ENCODE peak calls at places on chromosomes 3 and 15, in ten cellular contexts. W, F, T, S, B, X, A, E, U and Q are unnamed samples.

GRCh38 chr3:110932515-110933095 is 139.0 kb upstream of the NECTIN3 start:
- DNase-seq in X (no peak), A (no peak), B (no peak), E (no peak), S (no peak), W (no peak), T (no peak), U (no peak), F (no peak), Q (no peak)

GRCh38 chr3:43691120-43692002 is 623 bp downstream of the ABHD5 start:
- DNase-seq in T (peak; percentile 82), E (peak; percentile 56), S (peak; percentile 63), W (no peak), F (peak; percentile 86), U (peak; percentile 61), X (no peak), A (no peak), B (peak; percentile 54), Q (peak; percentile 91)

GRCh38 chr3:67291287-67292252 is 293.5 kb downstream of the KBTBD8 start:
- DNase-seq in A (no peak), W (no peak), E (no peak), S (no peak), T (no peak), B (no peak), U (no peak), F (no peak), X (no peak), Q (no peak)

GRCh38 chr3:58492385-58492970 is 582 bp downstream of the KCTD6 start:
- DNase-seq in B (peak; percentile 41), F (no peak), U (no peak), E (peak; percentile 33), X (no peak), T (no peak), W (no peak), A (no peak), S (no peak), Q (peak; percentile 86)

GRCh38 chr15:57138260-57138895 is 219.9 kb downstream of the TCF12 start:
- DNase-seq in U (peak; percentile 17), S (no peak), E (peak; percentile 49), X (no peak), W (no peak), A (peak; percentile 66), T (no peak), F (no peak), B (peak; percentile 50), Q (no peak)

GRCh38 chr3:170517251-170517945 is 68.5 kb downstream of the SLC7A14 start:
- DNase-seq in E (no peak), B (no peak), X (no peak), S (no peak), W (no peak), T (no peak), F (no peak), U (no peak), A (peak; percentile 39), Q (no peak)

GRCh38 chr3:34998905-34999304 is 640.4 kb upstream of the ARPP21 start:
- DNase-seq in U (no peak), W (no peak), S (no peak), X (no peak), E (no peak), F (no peak), T (no peak), A (no peak), B (no peak), Q (no peak)

GRCh38 chr3:12483364-12483763 is 916 bp upstream of the TSEN2 start:
- DNase-seq in S (no peak), E (no peak), A (no peak), F (no peak), B (no peak), W (no peak), T (no peak), X (no peak), U (no peak), Q (no peak)

GRCh38 chr3:196108075-196108743 is 26.3 kb upstream of the TFRC start:
- DNase-seq in S (no peak), A (no peak), W (no peak), F (peak; percentile 69), T (no peak), X (peak; percentile 23), U (no peak), B (no peak), E (no peak), Q (peak; percentile 24)

GRCh38 chr3:43062556-43063040 is 43.3 kb downstream of the POMGNT2 start:
- DNase-seq in E (no peak), U (no peak), F (no peak), W (no peak), S (no peak), B (no peak), X (no peak), T (no peak), A (no peak), Q (no peak)

GRCh38 chr3:195040773-195041520 is 230.0 kb downstream of the XXYLT1 start:
- DNase-seq in W (no peak), T (no peak), S (no peak), F (peak; percentile 57), B (no peak), E (no peak), U (no peak), A (no peak), X (no peak), Q (peak; percentile 69)

GRCh38 chr15:47741082-47741481 is 23.8 kb downstream of the SEMA6D start:
- DNase-seq in E (no peak), F (no peak), B (no peak), T (no peak), A (no peak), S (no peak), U (no peak), W (no peak), X (no peak), Q (no peak)

GRCh38 chr15:58425185-58425584 is 6.6 kb upstream of the LIPC start:
- DNase-seq in B (no peak), T (no peak), E (no peak), A (no peak), U (no peak), F (no peak), S (no peak), X (no peak), W (no peak), Q (no peak)

GRCh38 chr3:3333571-3333970 is 154.1 kb upstream of the CRBN start:
- DNase-seq in U (no peak), S (no peak), X (no peak), T (no peak), W (no peak), B (no peak), E (no peak), A (no peak), F (no peak), Q (no peak)

GRCh38 chr3:9250236-9250635 is 790 bp upstream of the SRGAP3 start:
- DNase-seq in X (no peak), W (no peak), S (no peak), F (no peak), U (no peak), T (no peak), A (peak; percentile 21), B (no peak), E (peak; percentile 43), Q (no peak)

GRCh38 chr15:70083423-70083822 is 14.3 kb downstream of the TLE3 start:
- DNase-seq in F (no peak), B (no peak), S (no peak), T (no peak), X (no peak), W (no peak), U (peak; percentile 34), E (no peak), A (no peak), Q (no peak)

GRCh38 chr15:43541785-43542184 is 24.4 kb downstream of the MAP1A start:
- DNase-seq in A (no peak), X (no peak), B (no peak), T (no peak), F (no peak), E (peak; percentile 34), S (no peak), W (no peak), U (no peak), Q (no peak)

GRCh38 chr15:43229977-43230376 is 9.2 kb upstream of the EPB42 start:
- DNase-seq in S (no peak), B (no peak), U (no peak), W (no peak), T (no peak), F (no peak), E (no peak), A (no peak), X (no peak), Q (no peak)